ENCODE peak calls at places on chromosomes 6 and 20, in eight cellular contexts. D, R, O, K, U, T, A and W are unnamed samples.

GRCh38 chr20:48725589-48725991 is 102.2 kb downstream of the PREX1 start:
- DNase-seq in D (no peak), R (no peak), O (no peak), K (no peak), U (peak), T (no peak), A (peak), W (no peak)

GRCh38 chr20:31712112-31712553 is 10.5 kb downstream of the BCL2L1 start:
- DNase-seq in D (no peak), R (peak), O (no peak), K (no peak), U (no peak), T (no peak), A (no peak), W (no peak)

GRCh38 chr6:36099872-36100483 is 30.3 kb upstream of the MAPK13 start:
- DNase-seq in D (no peak), R (no peak), O (no peak), K (peak), U (no peak), T (no peak), A (no peak), W (no peak)

GRCh38 chr6:41451039-41451438 is 95.1 kb upstream of the FOXP4 start:
- DNase-seq in D (no peak), R (peak), O (no peak), K (no peak), U (no peak), T (no peak), A (no peak), W (no peak)

GRCh38 chr20:63054695-63055240 is 48.0 kb upstream of the BHLHE23 start:
- DNase-seq in D (peak), R (no peak), O (peak), K (no peak), U (no peak), T (no peak), A (no peak), W (no peak)

GRCh38 chr20:3911956-3912355 is 22.8 kb downstream of the PANK2 start:
- DNase-seq in D (no peak), R (peak), O (no peak), K (no peak), U (no peak), T (no peak), A (no peak), W (no peak)

GRCh38 chr6:145705561-145705960 is 29.8 kb downstream of the EPM2A start:
- DNase-seq in D (no peak), R (no peak), O (no peak), K (no peak), U (peak), T (no peak), A (peak), W (no peak)

GRCh38 chr20:815914-816606 is 17.5 kb upstream of the FAM110A start:
- DNase-seq in D (peak), R (peak), O (peak), K (peak), U (peak), T (no peak), A (peak), W (no peak)

GRCh38 chr6:5085638-5086293 is 625 bp downstream of the PPP1R3G start:
- DNase-seq in D (peak), R (no peak), O (peak), K (no peak), U (peak), T (peak), A (peak), W (no peak)

DNA sequence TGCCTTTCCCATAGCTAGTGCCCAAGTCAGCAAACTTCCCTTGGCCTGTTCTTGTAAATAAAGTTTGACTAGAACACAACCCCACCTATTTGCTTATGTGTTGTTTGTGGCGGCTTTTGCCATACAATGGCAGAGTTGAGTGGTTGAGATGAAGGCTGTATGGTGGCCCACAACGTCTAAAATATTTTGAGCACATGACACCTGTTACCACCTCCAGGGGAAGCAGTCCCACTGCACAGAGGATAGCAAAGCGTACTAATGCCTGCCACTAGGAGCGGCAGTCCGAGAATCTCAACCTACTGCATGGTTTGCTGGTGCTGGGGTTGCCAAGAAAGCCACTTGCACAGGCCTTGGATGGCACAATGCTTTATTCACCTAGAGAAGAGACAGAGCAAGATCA is 58.6 kb downstream of the TGM2 start:
- DNase-seq in D (peak), R (no peak), O (no peak), K (no peak), U (no peak), T (no peak), A (no peak), W (no peak)
- H3K4me3 ChIP-seq in D (no peak), R (no peak), O (no peak), K (no peak), U (no peak), T (no peak), A (no peak), W (no peak)

DNA sequence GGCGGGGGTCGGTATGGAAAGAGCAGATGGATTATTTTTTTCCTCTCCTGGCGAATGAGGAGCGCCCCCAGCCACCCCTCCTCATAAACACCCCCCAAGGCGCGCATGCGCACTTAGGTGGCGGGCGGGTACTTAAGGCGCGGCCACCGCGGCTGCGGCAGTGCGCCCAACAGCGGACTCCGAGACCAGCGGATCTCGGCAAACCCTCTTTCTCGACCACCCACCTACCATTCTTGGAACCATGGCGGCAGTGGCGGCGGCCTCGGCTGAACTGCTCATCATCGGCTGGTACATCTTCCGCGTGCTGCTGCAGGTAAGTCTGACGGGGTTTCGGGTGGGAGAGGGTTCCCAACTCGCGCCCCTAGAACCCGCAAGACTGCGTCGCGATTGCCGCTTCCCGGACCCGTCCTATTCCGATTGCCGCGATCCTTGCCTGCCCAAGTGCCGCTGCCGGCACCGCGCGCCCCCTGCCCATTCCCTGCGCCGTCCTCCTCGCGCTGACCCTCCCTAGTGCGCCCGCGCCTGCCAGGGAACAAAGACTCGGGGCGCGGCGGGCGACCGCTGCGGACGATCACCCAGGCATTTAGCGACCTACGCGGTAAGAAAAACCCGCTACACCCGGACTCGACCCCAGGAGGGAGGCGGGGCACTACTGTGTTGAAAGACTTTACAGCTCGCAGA is at the start of gene NNAT:
- DNase-seq in D (peak), R (peak), O (no peak), K (no peak), U (no peak), T (peak), A (no peak), W (no peak)
- H3K4me3 ChIP-seq in D (peak), R (peak), O (no peak), K (no peak), U (peak), T (peak), A (peak), W (no peak)

DNA sequence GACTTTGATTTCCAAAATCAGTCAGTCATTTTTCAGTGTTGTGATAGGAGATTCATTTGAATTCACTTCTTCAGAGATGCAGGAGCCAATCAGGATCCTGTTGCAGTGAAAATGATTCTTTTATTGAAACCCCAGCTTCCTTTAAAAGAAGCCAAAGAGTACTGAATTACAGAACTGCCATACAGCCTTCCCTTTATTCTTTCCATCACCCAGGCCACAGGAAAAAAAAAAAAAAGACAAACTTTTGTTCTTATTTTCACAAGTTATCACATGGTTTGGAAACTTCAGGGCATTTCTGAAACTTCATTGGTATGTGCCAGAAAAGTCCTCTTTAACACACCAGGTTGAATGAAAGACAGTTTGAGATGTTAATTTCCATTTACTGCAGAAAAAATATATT is 1.8 kb upstream of the CARMIL1 start:
- DNase-seq in D (no peak), R (no peak), O (no peak), K (no peak), U (no peak), T (no peak), A (no peak), W (no peak)
- H3K4me3 ChIP-seq in D (no peak), R (no peak), O (no peak), K (no peak), U (no peak), T (no peak), A (no peak), W (no peak)

GRCh38 chr6:149925253-149925973 is 2.5 kb upstream of the RAET1G start:
- DNase-seq in D (peak), R (no peak), O (no peak), K (no peak), U (no peak), T (peak), A (peak), W (peak)

GRCh38 chr6:149923327-149923986 is 536 bp upstream of the RAET1G start:
- DNase-seq in D (no peak), R (no peak), O (no peak), K (no peak), U (no peak), T (peak), A (no peak), W (no peak)

GRCh38 chr6:149924206-149924932 is 1.4 kb upstream of the RAET1G start:
- DNase-seq in D (no peak), R (no peak), O (no peak), K (no peak), U (no peak), T (no peak), A (no peak), W (no peak)

GRCh38 chr6:149924933-149925252 is 2.0 kb upstream of the RAET1G start:
- DNase-seq in D (no peak), R (no peak), O (no peak), K (no peak), U (no peak), T (peak), A (no peak), W (no peak)

GRCh38 chr6:149925974-149926777 is 3.3 kb upstream of the RAET1G start:
- DNase-seq in D (peak), R (peak), O (peak), K (peak), U (peak), T (no peak), A (peak), W (peak)
- H3K4me3 ChIP-seq in D (peak), R (peak), O (peak), K (peak), U (peak), T (peak), A (peak), W (peak)

GRCh38 chr6:137864812-137865508 is 2.1 kb upstream of the TNFAIP3 start:
- DNase-seq in D (no peak), R (no peak), O (no peak), K (no peak), U (no peak), T (no peak), A (no peak), W (no peak)

GRCh38 chr6:137866914-137867684 is at the start of gene TNFAIP3:
- DNase-seq in D (peak), R (peak), O (peak), K (peak), U (peak), T (peak), A (peak), W (peak)

GRCh38 chr6:137867685-137868509 is 838 bp downstream of the TNFAIP3 start:
- DNase-seq in D (peak), R (peak), O (peak), K (peak), U (peak), T (peak), A (no peak), W (peak)

GRCh38 chr6:137868721-137869631 is 1.9 kb downstream of the TNFAIP3 start:
- DNase-seq in D (no peak), R (no peak), O (no peak), K (no peak), U (no peak), T (no peak), A (no peak), W (no peak)

DNA sequence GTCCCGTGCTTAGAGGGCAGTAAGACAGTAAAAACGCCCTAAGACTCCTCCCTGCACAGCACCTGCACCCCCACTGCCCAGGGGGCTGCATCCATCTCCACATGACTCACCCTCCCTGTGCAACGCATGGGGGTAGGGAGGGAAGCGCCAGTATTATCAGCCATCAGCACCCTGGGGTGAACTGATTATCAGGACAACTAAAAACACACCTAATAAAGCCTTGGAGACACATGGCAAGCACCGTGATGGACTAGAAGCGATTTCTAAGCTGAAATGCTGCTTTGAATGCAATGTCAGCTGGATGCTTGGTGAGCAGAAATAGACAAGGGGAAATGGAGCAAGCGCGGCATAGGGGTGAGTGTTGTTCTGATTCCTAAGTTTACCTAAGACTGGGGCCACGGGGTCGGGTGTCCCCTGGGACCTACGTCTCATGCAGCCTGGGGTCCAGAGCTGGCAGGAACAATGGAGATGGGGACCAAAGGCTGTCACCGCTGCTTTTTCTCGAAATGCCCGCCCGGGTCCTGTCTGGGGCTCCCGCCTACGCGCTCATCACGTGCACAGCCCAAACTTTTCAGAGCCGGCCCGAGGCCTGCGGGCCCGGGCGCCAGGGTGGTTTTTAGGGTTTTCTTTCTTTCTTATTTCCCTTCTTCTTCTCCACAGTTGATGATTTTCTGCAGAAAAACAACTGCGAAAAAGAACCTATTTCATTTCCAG is 702 bp upstream of the TNFAIP3 start:
- DNase-seq in D (peak), R (no peak), O (no peak), K (peak), U (no peak), T (no peak), A (no peak), W (peak)
- H3K4me3 ChIP-seq in D (peak), R (peak), O (peak), K (peak), U (peak), T (peak), A (peak), W (peak)

DNA sequence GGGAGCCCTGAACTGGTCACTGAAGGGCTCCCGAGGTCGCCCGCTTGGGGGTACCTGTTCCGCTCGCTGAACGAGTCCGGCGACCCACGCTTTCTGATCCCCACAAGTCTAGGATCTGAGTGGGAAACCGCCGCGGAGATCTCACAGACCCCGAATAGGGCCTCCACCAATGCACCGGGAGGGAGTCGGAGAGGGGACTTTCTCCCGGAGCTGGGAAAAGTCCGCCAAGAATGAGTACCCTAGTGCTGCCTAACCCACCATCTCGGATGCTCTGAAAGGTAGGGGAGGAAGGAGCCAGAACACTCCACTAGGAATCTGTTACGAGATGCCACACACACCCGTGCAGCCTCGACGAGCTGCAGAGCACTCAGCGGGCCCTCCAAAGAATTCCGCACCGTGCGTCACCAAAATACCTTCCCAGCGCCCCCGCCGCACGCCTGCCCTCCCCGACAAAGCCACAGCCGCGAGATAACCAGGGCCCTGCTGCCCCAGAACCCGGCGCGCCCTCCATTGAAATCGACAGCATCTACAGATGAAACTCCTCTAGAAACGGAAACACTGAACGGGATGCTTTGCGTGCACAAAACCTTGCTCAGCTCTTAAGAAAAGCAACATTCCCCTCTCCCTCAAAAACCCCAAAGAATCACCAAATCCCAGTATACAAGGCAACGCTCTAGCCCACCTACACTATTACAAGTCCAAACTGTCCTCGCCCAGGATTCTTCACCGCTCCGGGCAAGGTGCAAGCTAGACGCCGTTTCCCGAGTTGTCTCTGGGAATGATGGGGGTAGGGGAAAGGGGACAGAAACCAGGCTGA is 686 bp downstream of the COL12A1 start:
- DNase-seq in D (peak), R (no peak), O (no peak), K (peak), U (peak), T (peak), A (peak), W (peak)
- H3K4me3 ChIP-seq in D (peak), R (peak), O (peak), K (peak), U (peak), T (peak), A (peak), W (peak)

GRCh38 chr6:72111611-72112010 is 225.3 kb downstream of the RIMS1 start:
- DNase-seq in D (no peak), R (no peak), O (no peak), K (no peak), U (no peak), T (no peak), A (no peak), W (no peak)
- H3K4me3 ChIP-seq in D (no peak), R (no peak), O (no peak), K (no peak), U (no peak), T (no peak), A (no peak), W (no peak)